ENCODE peak calls at places on chromosome X, in seven cellular contexts. O is cardiac muscle cell; I is OCI-LY7; X is CD8-positive, alpha-beta T cell; S is mammary epithelial cell; B is aorta; W is stomach. F is an unnamed sample.

GRCh38 chrX:134938682-134939081 is 52.1 kb upstream of the SMIM10 start:
- DNase-seq in O (no peak), I (no peak), X (no peak), S (no peak), B (no peak), W (no peak), F (no peak)

GRCh38 chrX:68114573-68115199 is 318.6 kb downstream of the OPHN1 start:
- DNase-seq in O (no peak), I (no peak), X (no peak), S (peak; percentile 69), B (no peak), W (no peak), F (no peak)

GRCh38 chrX:24153175-24153795 is 3.8 kb downstream of the ZFX start:
- DNase-seq in O (peak; percentile 35), I (peak; percentile 47), X (no peak), S (peak; percentile 35), B (no peak), W (no peak), F (no peak)

GRCh38 chrX:48470110-48470832 is at the start of gene SLC38A5:
- DNase-seq in O (no peak), I (no peak), X (no peak), S (no peak), B (no peak), W (no peak), F (no peak)

GRCh38 chrX:47143894-47144625 is 442 bp downstream of the NDUFB11 start:
- DNase-seq in O (peak; percentile 23), I (no peak), X (no peak), S (no peak), B (peak; percentile 74), W (no peak), F (no peak)

GRCh38 chrX:22325091-22325490 is 52.4 kb downstream of the CBLL2 start:
- DNase-seq in O (peak; percentile 32), I (no peak), X (no peak), S (no peak), B (no peak), W (no peak), F (no peak)

GRCh38 chrX:44343412-44343942 is at the start of gene EFHC2:
- DNase-seq in O (peak; percentile 26), I (no peak), X (peak; percentile 40), S (no peak), B (peak; percentile 83), W (peak; percentile 34), F (no peak)

GRCh38 chrX:154805696-154806091 is 409 bp upstream of the MPP1 start:
- DNase-seq in O (no peak), I (no peak), X (no peak), S (no peak), B (no peak), W (no peak), F (no peak)

GRCh38 chrX:120517936-120518335 is 42.8 kb downstream of the CUL4B start:
- DNase-seq in O (no peak), I (no peak), X (no peak), S (peak; percentile 59), B (no peak), W (no peak), F (no peak)

GRCh38 chrX:49276207-49276606 is 6.6 kb downstream of the PPP1R3F start:
- DNase-seq in O (no peak), I (no peak), X (no peak), S (no peak), B (no peak), W (no peak), F (no peak)

GRCh38 chrX:21798677-21799219 is 40.7 kb upstream of the MBTPS2 start:
- DNase-seq in O (no peak), I (no peak), X (no peak), S (peak; percentile 94), B (no peak), W (peak; percentile 26), F (no peak)

GRCh38 chrX:78327370-78328048 is at the start of gene CYSLTR1:
- DNase-seq in O (peak; percentile 3), I (peak; percentile 60), X (no peak), S (no peak), B (no peak), W (no peak), F (no peak)

GRCh38 chrX:101744085-101744484 is 84.4 kb upstream of the ARMCX2 start:
- DNase-seq in O (no peak), I (no peak), X (no peak), S (no peak), B (no peak), W (no peak), F (no peak)

GRCh38 chrX:93673869-93674271 is at the start of gene FAM133A:
- DNase-seq in O (peak; percentile 66), I (no peak), X (no peak), S (peak; percentile 1), B (no peak), W (no peak), F (no peak)

GRCh38 chrX:8647176-8647575 is 84.8 kb downstream of the ANOS1 start:
- DNase-seq in O (no peak), I (no peak), X (no peak), S (peak; percentile 67), B (no peak), W (no peak), F (no peak)

GRCh38 chrX:10103023-10103422 is 53.8 kb upstream of the CLCN4 start:
- DNase-seq in O (no peak), I (no peak), X (no peak), S (no peak), B (no peak), W (no peak), F (no peak)
- H3K27ac ChIP-seq in O (no peak overlapping the region), I (peak overlapping the region; percentile 40), X (no peak overlapping the region), S (no peak overlapping the region), B (peak overlapping the region; percentile 35), W (no peak overlapping the region), F (no peak overlapping the region)

DNA sequence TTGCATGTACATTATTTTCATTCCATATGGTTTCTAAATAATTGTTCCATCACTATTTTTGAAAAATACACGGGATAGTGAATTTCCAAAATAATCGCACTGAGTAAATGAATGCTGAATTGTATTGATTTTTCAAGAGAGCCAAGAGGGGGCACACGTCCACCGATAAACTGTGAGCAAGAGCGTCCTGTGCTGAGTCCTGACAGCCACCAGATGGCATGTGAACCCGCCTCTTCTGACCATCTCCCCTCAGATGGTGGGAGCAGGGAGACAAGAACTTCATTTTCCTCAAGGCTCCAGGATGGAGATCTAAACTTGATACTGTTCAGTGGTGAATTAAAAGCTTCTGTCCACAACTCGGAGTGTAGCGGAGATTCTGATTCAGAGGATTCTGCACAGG is 30.6 kb upstream of the IL9R start:
- DNase-seq in O (peak; percentile 2), I (peak; percentile 34), X (peak; percentile 5), S (no peak), B (no peak), W (no peak), F (no peak)
- H3K9me3 ChIP-seq in O (peaks cover 4% of the 10 kb centered on the region), I (no peaks in the 10 kb centered on the region), X (no peaks in the 10 kb centered on the region), S (peaks cover 28% of the 10 kb centered on the region), B (peaks cover 6% of the 10 kb centered on the region), W (peaks cover 21% of the 10 kb centered on the region), F (peaks cover 1% of the 10 kb centered on the region)

DNA sequence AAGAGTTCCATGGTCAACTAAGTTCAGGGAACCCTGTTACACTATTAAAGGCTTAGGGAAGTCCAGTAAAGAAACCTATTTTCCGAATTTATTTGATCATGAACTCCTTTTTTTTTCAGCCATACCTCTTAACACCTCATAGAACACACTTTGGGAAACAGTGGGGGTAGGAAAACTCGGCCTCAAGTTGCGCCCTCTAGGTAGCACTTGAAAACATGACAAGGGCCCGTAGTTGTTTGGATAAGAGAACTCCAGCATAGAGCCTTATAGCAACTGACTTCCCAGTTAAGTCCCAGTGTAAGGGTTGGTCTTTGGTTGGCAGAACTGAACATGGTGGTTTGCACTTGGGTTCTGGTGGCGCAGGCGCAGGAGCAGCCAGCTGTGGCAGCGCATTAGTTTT is 14.4 kb downstream of the OGT start:
- DNase-seq in O (no peak), I (no peak), X (no peak), S (no peak), B (no peak), W (no peak), F (no peak)
- H3K27ac ChIP-seq in O (no peak overlapping the region), I (no peak overlapping the region), X (no peak overlapping the region), S (no peak overlapping the region), B (no peak overlapping the region), W (no peak overlapping the region), F (no peak overlapping the region)

GRCh38 chrX:42978655-42979379 is 200.9 kb upstream of the PPP1R2C start:
- DNase-seq in O (no peak), I (no peak), X (no peak), S (no peak), B (no peak), W (no peak), F (no peak)

GRCh38 chrX:42976729-42977366 is 198.9 kb upstream of the PPP1R2C start:
- DNase-seq in O (no peak), I (peak; percentile 19), X (no peak), S (peak; percentile 54), B (no peak), W (peak; percentile 36), F (no peak)

GRCh38 chrX:42973321-42973720 is 195.4 kb upstream of the PPP1R2C start:
- DNase-seq in O (no peak), I (no peak), X (no peak), S (no peak), B (no peak), W (no peak), F (no peak)

DNA sequence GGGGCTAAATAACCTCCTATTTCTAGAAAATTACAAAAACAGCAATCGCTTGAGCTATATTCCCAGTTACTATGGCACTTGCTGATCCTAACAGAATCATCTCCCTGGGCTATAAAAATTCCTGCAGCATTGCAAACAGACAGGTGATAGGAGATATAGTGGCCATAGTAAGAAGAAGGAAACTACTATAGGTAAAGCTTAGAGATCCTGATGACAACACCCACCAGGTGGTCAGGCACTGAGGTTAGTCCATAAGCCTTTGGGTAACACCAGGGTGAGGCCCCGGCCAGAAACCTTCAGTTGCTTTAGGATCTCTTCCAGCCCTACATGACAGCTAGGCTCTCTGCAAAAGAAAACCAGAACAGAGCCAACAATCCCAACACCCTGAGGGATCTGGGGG is 197.9 kb upstream of the PPP1R2C start:
- DNase-seq in O (no peak), I (no peak), X (no peak), S (no peak), B (no peak), W (no peak), F (no peak)
- H3K9me3 ChIP-seq in O (no peaks in the 10 kb centered on the region), I (peaks cover 14% of the 10 kb centered on the region), X (no peaks in the 10 kb centered on the region), S (peaks cover 3% of the 10 kb centered on the region), B (no peaks in the 10 kb centered on the region), W (peaks cover 24% of the 10 kb centered on the region), F (no peaks in the 10 kb centered on the region)

GRCh38 chrX:123665197-123665596 is 67.7 kb downstream of the THOC2 start:
- DNase-seq in O (no peak), I (no peak), X (no peak), S (peak; percentile 77), B (no peak), W (no peak), F (no peak)
- H3K27ac ChIP-seq in O (no peak overlapping the region), I (no peak overlapping the region), X (no peak overlapping the region), S (peak overlapping the region; percentile 68), B (no peak overlapping the region), W (no peak overlapping the region), F (no peak overlapping the region)

GRCh38 chrX:53268173-53268572 is 13.2 kb downstream of the IQSEC2 start:
- DNase-seq in O (no peak), I (no peak), X (no peak), S (peak; percentile 80), B (no peak), W (no peak), F (no peak)
- H3K9me3 ChIP-seq in O (no peaks in the 10 kb centered on the region), I (no peaks in the 10 kb centered on the region), X (no peaks in the 10 kb centered on the region), S (no peaks in the 10 kb centered on the region), B (no peaks in the 10 kb centered on the region), W (no peaks in the 10 kb centered on the region), F (no peaks in the 10 kb centered on the region)

F was measured in iPS DF 6.9.